ENCODE peak calls at places on chromosomes 1 and 21, in six cellular contexts. A is astrocyte, C is HS-5, K is globus pallidus, J is LHCN-M2, L is SK-N-SH. T is an unnamed sample.

GRCh38 chr1:66176012-66176715 is 357.8 kb upstream of the SGIP1 start:
- DNase-seq in A (peak; percentile 46), L (no peak), K (no peak), J (peak; percentile 55), C (no peak), T (no peak)

GRCh38 chr21:31750843-31751242 is 18.9 kb upstream of the SCAF4 start:
- DNase-seq in A (peak; percentile 17), C (peak; percentile 68), J (peak; percentile 24), L (no peak), K (no peak), T (no peak)

GRCh38 chr1:25161981-25162380 is 70.3 kb downstream of the SYF2 start:
- DNase-seq in K (no peak), L (no peak), C (no peak), J (no peak), A (peak; percentile 20), T (no peak)

GRCh38 chr1:214588963-214589597 is 13.9 kb upstream of the CENPF start:
- DNase-seq in C (no peak), K (no peak), J (peak; percentile 45), L (no peak), A (peak; percentile 56), T (no peak)

GRCh38 chr1:17009706-17010105 is 2.0 kb downstream of the ATP13A2 start:
- DNase-seq in K (peak; percentile 3), J (peak; percentile 64), A (no peak), L (peak; percentile 36), C (no peak), T (no peak)

GRCh38 chr1:243580072-243580471 is 270.0 kb downstream of the AKT3 start:
- DNase-seq in K (no peak), C (no peak), J (no peak), L (no peak), A (peak; percentile 67), T (no peak)

GRCh38 chr1:12001249-12001917 is 17.9 kb upstream of the MIIP start:
- DNase-seq in K (no peak), A (no peak), L (peak; percentile 51), J (no peak), C (no peak), T (peak; percentile 29)

GRCh38 chr1:183588827-183589226 is 1.4 kb downstream of the NCF2 start:
- DNase-seq in A (no peak), K (peak; percentile 77), J (no peak), C (no peak), L (no peak), T (no peak)

GRCh38 chr1:33918368-33918767 is 54.5 kb downstream of the HMGB4 start:
- DNase-seq in A (peak; percentile 65), C (peak; percentile 49), K (no peak), J (no peak), L (no peak), T (no peak)

GRCh38 chr1:211735208-211736170 is 60.1 kb upstream of the NEK2 start:
- DNase-seq in L (peak; percentile 35), C (peak; percentile 58), J (peak; percentile 90), A (peak; percentile 88), K (peak; percentile 97), T (no peak)

GRCh38 chr1:115632251-115633026 is 9.3 kb upstream of the VANGL1 start:
- DNase-seq in C (no peak), L (no peak), A (no peak), J (no peak), K (no peak), T (no peak)

GRCh38 chr1:114025609-114026401 is 46.5 kb downstream of the OLFML3 start:
- DNase-seq in C (no peak), L (no peak), K (no peak), J (peak; percentile 89), A (peak; percentile 48), T (no peak)

GRCh38 chr1:46616277-46617107 is at the start of gene MOB3C:
- DNase-seq in L (peak; percentile 89), C (peak; percentile 41), J (peak; percentile 78), A (peak; percentile 73), K (peak; percentile 72), T (peak; percentile 92)

GRCh38 chr1:96220644-96221043 is 500.9 kb upstream of the PTBP2 start:
- DNase-seq in J (no peak), C (no peak), K (no peak), L (no peak), A (no peak), T (no peak)

GRCh38 chr21:46154955-46155513 is 345 bp downstream of the FTCD start:
- DNase-seq in K (no peak), J (no peak), C (no peak), L (no peak), A (no peak), T (peak; percentile 22)

GRCh38 chr21:42468511-42469131 is 27.4 kb downstream of the RSPH1 start:
- DNase-seq in K (no peak), C (no peak), A (peak; percentile 20), J (no peak), L (no peak), T (no peak)

GRCh38 chr1:38489844-38490270 is 369.7 kb downstream of the RRAGC start:
- DNase-seq in J (no peak), A (no peak), K (peak; percentile 44), L (peak; percentile 78), C (no peak), T (no peak)

GRCh38 chr1:68051475-68051874 is 1.0 kb upstream of the DIRAS3 start:
- DNase-seq in C (no peak), L (peak; percentile 78), J (peak; percentile 74), K (no peak), A (peak; percentile 69), T (peak; percentile 71)

GRCh38 chr1:23836037-23836436 is 10.8 kb upstream of the HMGCL start:
- DNase-seq in L (no peak), K (no peak), A (no peak), C (no peak), J (no peak), T (no peak)

GRCh38 chr1:197577580-197577979 is 197.7 kb downstream of the DENND1B start:
- DNase-seq in J (no peak), A (peak; percentile 54), L (no peak), C (no peak), K (no peak), T (no peak)

GRCh38 chr1:36151845-36152203 is 2.5 kb upstream of the TRAPPC3 start:
- DNase-seq in C (no peak), J (no peak), L (no peak), A (no peak), K (no peak), T (peak; percentile 47)

GRCh38 chr1:183942933-183943693 is 94.4 kb downstream of the COLGALT2 start:
- DNase-seq in L (no peak), C (peak; percentile 83), A (peak; percentile 100), K (peak; percentile 56), J (peak; percentile 100), T (no peak)

GRCh38 chr1:225878282-225878681 is 3.9 kb downstream of the TMEM63A start:
- DNase-seq in L (no peak), J (no peak), K (no peak), C (no peak), A (no peak), T (no peak)

GRCh38 chr1:70779571-70779970 is 268.0 kb downstream of the PTGER3 start:
- DNase-seq in C (peak; percentile 92), J (peak; percentile 90), K (no peak), A (peak; percentile 26), L (no peak), T (no peak)

GRCh38 chr1:187384504-187384903 is 555.8 kb downstream of the PLA2G4A start:
- DNase-seq in A (no peak), K (no peak), C (no peak), L (no peak), J (no peak), T (no peak)

GRCh38 chr1:89865498-89866385 is 44.9 kb downstream of the LRRC8D start:
- DNase-seq in L (no peak), A (peak; percentile 84), K (no peak), J (peak; percentile 64), C (peak; percentile 91), T (no peak)

GRCh38 chr1:159943908-159944622 is 1.3 kb downstream of the IGSF9 start:
- DNase-seq in A (no peak), K (no peak), L (no peak), J (no peak), C (no peak), T (no peak)

GRCh38 chr1:24526940-24527542 is 24.4 kb downstream of the RCAN3 start:
- DNase-seq in J (peak; percentile 15), L (peak; percentile 41), A (no peak), C (no peak), K (no peak), T (no peak)

GRCh38 chr1:231507476-231508355 is 20.8 kb upstream of the TSNAX start:
- DNase-seq in L (no peak), A (no peak), J (no peak), K (no peak), C (no peak), T (no peak)

GRCh38 chr1:221069178-221069903 is 190.1 kb downstream of the HLX start:
- DNase-seq in J (no peak), L (no peak), C (no peak), A (no peak), K (peak; percentile 2), T (no peak)

GRCh38 chr21:39728341-39728740 is 16.6 kb upstream of the IGSF5 start:
- DNase-seq in J (no peak), A (no peak), K (no peak), L (no peak), C (no peak), T (no peak)

GRCh38 chr1:86068126-86068805 is 88.3 kb downstream of the COL24A1 start:
- DNase-seq in L (no peak), K (no peak), C (no peak), A (peak; percentile 38), J (peak; percentile 79), T (no peak)